ENCODE peak calls at places on chromosomes 6 and 20, in five cellular contexts. J is kidney; T is lower lobe of right lung; Z is CD4-positive, CD25-positive, alpha-beta regulatory T cell; L is GM23248. B is an unnamed sample. For H3K4me1, the result is how much of the 10 kb centered on the place peaks cover.

GRCh38 chr6:142518126-142518525 is 216.3 kb downstream of the ADGRG6 start:
- DNase-seq in L (no peak), T (no peak), Z (no peak), J (no peak), B (no peak)

GRCh38 chr6:24898607-24899133 is 37.1 kb downstream of the RIPOR2 start:
- DNase-seq in L (no peak), J (no peak), T (no peak), Z (no peak), B (no peak)

GRCh38 chr6:108114861-108115597 is 40.5 kb upstream of the OSTM1 start:
- DNase-seq in J (peak), L (peak), T (peak), Z (no peak), B (no peak)

GRCh38 chr6:118319890-118320289 is 228.2 kb upstream of the PLN start:
- DNase-seq in J (no peak), Z (no peak), T (no peak), L (no peak), B (no peak)

GRCh38 chr6:41728954-41729353 is 6.5 kb downstream of the TFEB start:
- DNase-seq in T (peak), Z (no peak), L (no peak), J (peak), B (no peak)

GRCh38 chr20:46897471-46897870 is 2.8 kb downstream of the EYA2 start:
- DNase-seq in Z (no peak), T (no peak), L (no peak), J (no peak), B (no peak)

GRCh38 chr20:14928083-14928482 is 590.7 kb upstream of the FLRT3 start:
- DNase-seq in T (no peak), Z (no peak), L (no peak), J (no peak), B (no peak)

GRCh38 chr6:20564269-20564668 is 30.0 kb downstream of the CDKAL1 start:
- DNase-seq in Z (no peak), L (peak), T (no peak), J (no peak), B (no peak)

GRCh38 chr6:109979033-109979921 is 1.2 kb downstream of the GPR6 start:
- DNase-seq in L (no peak), T (no peak), J (no peak), Z (no peak), B (no peak)

GRCh38 chr6:127347188-127347587 is 3.8 kb upstream of the ECHDC1 start:
- DNase-seq in J (no peak), T (no peak), Z (no peak), L (peak), B (no peak)

GRCh38 chr6:81295310-81295709 is 457.2 kb downstream of the TENT5A start:
- DNase-seq in J (no peak), Z (no peak), L (no peak), T (no peak), B (no peak)

GRCh38 chr20:1894471-1894950 is 696 bp upstream of the SIRPA start:
- DNase-seq in J (peak), L (peak), Z (no peak), T (no peak), B (no peak)

GRCh38 chr20:57746201-57746600 is 36.4 kb upstream of the PMEPA1 start:
- DNase-seq in J (peak), T (no peak), L (no peak), Z (no peak), B (no peak)
- H3K27ac ChIP-seq in J (no peak), T (no peak), L (no peak), Z (no peak), B (no peak)

GRCh38 chr20:55540013-55540412 is 465.3 kb downstream of the CBLN4 start:
- DNase-seq in J (no peak), L (no peak), Z (no peak), T (no peak), B (no peak)
- H3K4me1 ChIP-seq in J (under half), L (under half), Z (under half), T (under half), B (under half)

GRCh38 chr6:5204340-5204739 is 56.4 kb downstream of the LYRM4 start:
- DNase-seq in T (no peak), L (no peak), Z (no peak), J (no peak), B (no peak)

GRCh38 chr6:5206920-5207561 is 53.7 kb downstream of the LYRM4 start:
- DNase-seq in J (no peak), T (no peak), L (no peak), Z (no peak), B (no peak)

GRCh38 chr6:5208039-5208438 is 52.7 kb downstream of the LYRM4 start:
- DNase-seq in L (peak), J (no peak), Z (no peak), T (no peak), B (no peak)

GRCh38 chr6:5205035-5205469 is 55.7 kb downstream of the LYRM4 start:
- DNase-seq in Z (no peak), L (peak), T (no peak), J (peak), B (no peak)

GRCh38 chr6:5205877-5206840 is 54.6 kb downstream of the LYRM4 start:
- DNase-seq in Z (no peak), J (peak), L (peak), T (no peak), B (no peak)
- H3K27ac ChIP-seq in Z (no peak), J (peak), L (no peak), T (peak), B (no peak)

GRCh38 chr6:165705941-165706340 is 42.9 kb upstream of the PDE10A start:
- DNase-seq in Z (no peak), T (no peak), J (no peak), L (no peak), B (no peak)
- H3K4me1 ChIP-seq in Z (under half), T (under half), J (under half), L (under half), B (under half)

DNA sequence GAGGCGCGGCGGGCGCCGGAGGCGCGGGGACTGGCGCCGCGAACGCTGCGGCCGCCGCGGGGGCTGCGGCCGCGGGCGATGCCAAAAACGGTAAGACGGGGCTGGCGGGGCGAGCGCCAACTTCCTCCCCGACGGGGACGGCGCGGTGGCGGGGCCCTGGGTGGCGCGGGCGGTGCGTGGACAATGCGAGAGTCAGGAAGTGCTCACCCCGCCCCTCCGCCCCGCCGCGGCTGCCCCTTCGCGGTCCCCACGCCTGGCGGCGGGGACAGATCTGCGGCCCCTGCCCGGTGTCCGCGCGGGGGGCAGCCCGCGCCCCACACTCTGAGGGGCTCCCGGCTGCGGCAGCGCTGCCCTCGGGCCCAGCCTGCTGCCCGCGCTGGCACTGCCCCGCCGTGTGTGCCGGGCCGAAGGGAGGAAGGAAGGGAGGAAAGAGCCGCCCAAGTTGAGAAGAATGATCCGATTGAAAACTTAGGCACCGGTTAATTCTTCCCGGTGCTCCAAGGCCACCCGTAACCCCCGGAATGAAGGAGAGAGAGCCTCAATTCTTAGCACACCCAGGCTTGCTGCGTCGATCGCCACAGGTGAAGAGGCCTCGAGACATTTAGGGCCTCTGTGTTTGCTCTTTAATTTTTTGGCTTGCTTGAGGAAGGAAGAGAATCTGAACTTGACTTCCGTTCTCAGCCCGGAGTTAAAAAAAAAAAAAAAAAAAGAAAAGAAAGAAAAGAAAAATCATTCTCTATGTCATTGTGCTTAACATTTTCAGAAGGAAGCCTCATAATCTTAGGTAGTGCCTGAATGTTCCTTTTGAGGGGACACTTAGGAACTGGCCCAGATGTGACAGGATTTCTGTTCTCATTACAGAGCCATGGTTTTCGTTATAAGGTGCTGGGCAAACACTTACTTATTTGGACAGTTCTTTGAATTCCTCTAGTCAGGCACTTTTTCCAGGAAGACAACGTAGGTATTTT is 982 bp downstream of the HECA start:
- DNase-seq in T (peak), Z (peak), J (peak), L (peak), B (peak)
- H3K27ac ChIP-seq in T (peak), Z (peak), J (peak), L (peak), B (peak)

DNA sequence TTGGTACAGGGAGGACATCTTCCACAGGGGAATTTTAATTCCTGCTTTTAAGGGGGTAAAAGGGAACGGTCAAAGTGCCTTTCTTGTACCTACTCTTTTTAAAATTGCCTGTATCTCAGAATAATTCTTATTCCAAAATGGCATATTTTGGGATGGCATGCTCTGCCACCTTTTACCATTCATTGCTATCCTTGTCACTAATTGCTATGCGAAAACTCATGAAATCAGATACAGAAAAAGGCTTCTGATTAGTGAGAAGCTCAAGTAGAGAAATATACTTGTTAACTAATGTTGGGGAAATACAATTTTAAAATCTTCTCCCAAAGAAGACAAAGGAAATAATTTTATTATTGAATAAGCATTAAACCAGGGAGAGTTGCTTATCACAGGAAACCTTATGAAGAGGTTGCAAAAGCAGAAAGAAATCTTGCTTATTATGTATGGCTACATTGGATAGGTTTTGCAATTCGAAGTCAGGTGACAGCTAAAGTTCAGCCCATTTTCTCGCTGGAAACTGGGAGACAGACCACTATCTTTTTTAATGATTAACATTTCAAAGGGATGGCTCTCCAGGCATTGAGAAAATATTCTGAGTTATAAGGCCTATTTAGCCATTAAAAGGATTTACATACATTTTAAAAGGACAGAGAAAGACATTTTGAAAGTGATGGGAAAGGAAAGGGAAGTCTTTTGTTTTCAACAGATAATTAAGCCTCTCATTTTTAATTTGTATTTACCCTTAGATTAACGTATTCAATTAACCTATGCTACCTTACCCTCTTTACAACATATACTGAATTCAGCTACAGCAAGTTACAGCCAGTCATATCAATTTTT is 110.3 kb upstream of the PRSS16 start:
- DNase-seq in L (no peak), J (no peak), T (no peak), Z (no peak), B (no peak)
- H3K4me1 ChIP-seq in L (under half), J (under half), T (under half), Z (half or more), B (under half)

GRCh38 chr20:31949877-31950646 is 1.8 kb downstream of the PDRG1 start:
- DNase-seq in L (no peak), J (no peak), T (no peak), Z (no peak), B (no peak)
- H3K27ac ChIP-seq in L (no peak), J (no peak), T (no peak), Z (no peak), B (no peak)